ENCODE peak calls at places on chromosome 3, in five cellular contexts. One of them, this sample, is unnamed.

GRCh38 chr3:58793938-58794337 is 127.4 kb upstream of the FAM3D start:
- DNase-seq in cardiac fibroblast: no peak
- DNase-seq in hepatocyte: no peak
- DNase-seq in tibial artery: no peak
- DNase-seq in CD8-positive, alpha-beta memory T cell: no peak
- DNase-seq in this sample: no peak

GRCh38 chr3:174342941-174343431 is 516.1 kb upstream of the NAALADL2 start:
- DNase-seq in tibial artery: no peak
- DNase-seq in cardiac fibroblast: peak
- DNase-seq in hepatocyte: no peak
- DNase-seq in CD8-positive, alpha-beta memory T cell: no peak
- DNase-seq in this sample: no peak

GRCh38 chr3:149901770-149902169 is 68.9 kb downstream of the PFN2 start:
- DNase-seq in CD8-positive, alpha-beta memory T cell: no peak
- DNase-seq in hepatocyte: no peak
- DNase-seq in tibial artery: no peak
- DNase-seq in cardiac fibroblast: no peak
- DNase-seq in this sample: no peak

GRCh38 chr3:190229632-190230424 is 92.4 kb downstream of the CLDN1 start:
- DNase-seq in CD8-positive, alpha-beta memory T cell: no peak
- DNase-seq in cardiac fibroblast: no peak
- DNase-seq in tibial artery: no peak
- DNase-seq in hepatocyte: no peak
- DNase-seq in this sample: no peak

GRCh38 chr3:52451237-52452083 is 2.4 kb downstream of the TNNC1 start:
- DNase-seq in CD8-positive, alpha-beta memory T cell: no peak
- DNase-seq in hepatocyte: no peak
- DNase-seq in tibial artery: no peak
- DNase-seq in cardiac fibroblast: no peak
- DNase-seq in this sample: no peak

GRCh38 chr3:72487946-72488735 is 360.1 kb downstream of the SHQ1 start:
- DNase-seq in tibial artery: no peak
- DNase-seq in CD8-positive, alpha-beta memory T cell: no peak
- DNase-seq in hepatocyte: no peak
- DNase-seq in cardiac fibroblast: peak
- DNase-seq in this sample: no peak

GRCh38 chr3:73470851-73471250 is 153.9 kb downstream of the PDZRN3 start:
- DNase-seq in hepatocyte: no peak
- DNase-seq in cardiac fibroblast: no peak
- DNase-seq in tibial artery: no peak
- DNase-seq in CD8-positive, alpha-beta memory T cell: no peak
- DNase-seq in this sample: no peak

GRCh38 chr3:189664311-189664710 is 33.1 kb downstream of the TP63 start:
- DNase-seq in cardiac fibroblast: peak
- DNase-seq in tibial artery: no peak
- DNase-seq in CD8-positive, alpha-beta memory T cell: no peak
- DNase-seq in hepatocyte: peak
- DNase-seq in this sample: no peak

GRCh38 chr3:49785565-49786356 is 581 bp downstream of the IP6K1 start:
- DNase-seq in tibial artery: no peak
- DNase-seq in hepatocyte: peak
- DNase-seq in cardiac fibroblast: peak
- DNase-seq in CD8-positive, alpha-beta memory T cell: peak
- DNase-seq in this sample: no peak

GRCh38 chr3:142209655-142210054 is 15.7 kb downstream of the GK5 start:
- DNase-seq in hepatocyte: peak
- DNase-seq in tibial artery: peak
- DNase-seq in CD8-positive, alpha-beta memory T cell: no peak
- DNase-seq in cardiac fibroblast: peak
- DNase-seq in this sample: no peak

GRCh38 chr3:35183915-35184675 is 455.2 kb upstream of the ARPP21 start:
- DNase-seq in CD8-positive, alpha-beta memory T cell: no peak
- DNase-seq in cardiac fibroblast: peak
- DNase-seq in tibial artery: no peak
- DNase-seq in hepatocyte: no peak
- DNase-seq in this sample: no peak

GRCh38 chr3:14425574-14426304 is 23.3 kb downstream of the SLC6A6 start:
- DNase-seq in CD8-positive, alpha-beta memory T cell: peak
- DNase-seq in cardiac fibroblast: no peak
- DNase-seq in tibial artery: no peak
- DNase-seq in hepatocyte: no peak
- DNase-seq in this sample: no peak

GRCh38 chr3:113441051-113441770 is at the start of gene CFAP44:
- DNase-seq in hepatocyte: peak
- DNase-seq in cardiac fibroblast: peak
- DNase-seq in tibial artery: peak
- DNase-seq in CD8-positive, alpha-beta memory T cell: peak
- DNase-seq in this sample: no peak

GRCh38 chr3:127088511-127089430 is 104.2 kb upstream of the PRR23E start:
- DNase-seq in hepatocyte: no peak
- DNase-seq in cardiac fibroblast: no peak
- DNase-seq in tibial artery: no peak
- DNase-seq in CD8-positive, alpha-beta memory T cell: no peak
- DNase-seq in this sample: no peak

GRCh38 chr3:58021072-58021959 is 13.1 kb downstream of the FLNB start:
- DNase-seq in cardiac fibroblast: no peak
- DNase-seq in tibial artery: no peak
- DNase-seq in hepatocyte: no peak
- DNase-seq in CD8-positive, alpha-beta memory T cell: no peak
- DNase-seq in this sample: no peak

GRCh38 chr3:8490079-8490552 is 11.5 kb upstream of the LMCD1 start:
- DNase-seq in cardiac fibroblast: peak
- DNase-seq in CD8-positive, alpha-beta memory T cell: no peak
- DNase-seq in tibial artery: no peak
- DNase-seq in hepatocyte: peak
- DNase-seq in this sample: no peak

GRCh38 chr3:58824777-58825176 is 158.2 kb upstream of the FAM3D start:
- DNase-seq in hepatocyte: no peak
- DNase-seq in cardiac fibroblast: no peak
- DNase-seq in CD8-positive, alpha-beta memory T cell: no peak
- DNase-seq in tibial artery: no peak
- DNase-seq in this sample: no peak

GRCh38 chr3:3160826-3161225 is 18.7 kb downstream of the CRBN start:
- DNase-seq in CD8-positive, alpha-beta memory T cell: no peak
- DNase-seq in hepatocyte: no peak
- DNase-seq in tibial artery: no peak
- DNase-seq in cardiac fibroblast: no peak
- DNase-seq in this sample: no peak

GRCh38 chr3:141066593-141066860 is 15.4 kb downstream of the SPSB4 start:
- DNase-seq in cardiac fibroblast: no peak
- DNase-seq in CD8-positive, alpha-beta memory T cell: no peak
- DNase-seq in tibial artery: no peak
- DNase-seq in hepatocyte: no peak
- DNase-seq in this sample: no peak

GRCh38 chr3:186277268-186277909 is 84.6 kb downstream of the DGKG start:
- DNase-seq in hepatocyte: peak
- DNase-seq in CD8-positive, alpha-beta memory T cell: no peak
- DNase-seq in tibial artery: no peak
- DNase-seq in cardiac fibroblast: peak
- DNase-seq in this sample: no peak

GRCh38 chr3:124886168-124887051 is 755 bp downstream of the ITGB5 start:
- DNase-seq in tibial artery: peak
- DNase-seq in cardiac fibroblast: peak
- DNase-seq in hepatocyte: peak
- DNase-seq in CD8-positive, alpha-beta memory T cell: peak
- DNase-seq in this sample: no peak

GRCh38 chr3:107999215-107999775 is 91.5 kb downstream of the CD47 start:
- DNase-seq in tibial artery: no peak
- DNase-seq in hepatocyte: no peak
- DNase-seq in cardiac fibroblast: no peak
- DNase-seq in CD8-positive, alpha-beta memory T cell: no peak
- DNase-seq in this sample: no peak

GRCh38 chr3:195240939-195241338 is 30.0 kb downstream of the XXYLT1 start:
- DNase-seq in cardiac fibroblast: no peak
- DNase-seq in hepatocyte: no peak
- DNase-seq in tibial artery: peak
- DNase-seq in CD8-positive, alpha-beta memory T cell: no peak
- DNase-seq in this sample: no peak

GRCh38 chr3:81743096-81744025 is 18.1 kb downstream of the GBE1 start:
- DNase-seq in cardiac fibroblast: peak
- DNase-seq in tibial artery: no peak
- DNase-seq in hepatocyte: peak
- DNase-seq in CD8-positive, alpha-beta memory T cell: no peak
- DNase-seq in this sample: no peak

GRCh38 chr3:4580346-4581019 is 87.3 kb downstream of the ITPR1 start:
- DNase-seq in cardiac fibroblast: no peak
- DNase-seq in tibial artery: no peak
- DNase-seq in hepatocyte: no peak
- DNase-seq in CD8-positive, alpha-beta memory T cell: no peak
- DNase-seq in this sample: no peak

GRCh38 chr3:14436954-14437281 is 34.5 kb downstream of the SLC6A6 start:
- DNase-seq in cardiac fibroblast: no peak
- DNase-seq in hepatocyte: no peak
- DNase-seq in CD8-positive, alpha-beta memory T cell: no peak
- DNase-seq in tibial artery: no peak
- DNase-seq in this sample: no peak

GRCh38 chr3:72274511-72275295 is 489.8 kb upstream of the PROK2 start:
- DNase-seq in cardiac fibroblast: peak
- DNase-seq in tibial artery: peak
- DNase-seq in hepatocyte: peak
- DNase-seq in CD8-positive, alpha-beta memory T cell: no peak
- DNase-seq in this sample: no peak

GRCh38 chr3:196981657-196982056 is 13.0 kb upstream of the PIGZ start:
- DNase-seq in CD8-positive, alpha-beta memory T cell: no peak
- DNase-seq in tibial artery: no peak
- DNase-seq in cardiac fibroblast: no peak
- DNase-seq in hepatocyte: no peak
- DNase-seq in this sample: no peak

GRCh38 chr3:196985954-196986885 is 17.6 kb upstream of the PIGZ start:
- DNase-seq in tibial artery: no peak
- DNase-seq in CD8-positive, alpha-beta memory T cell: no peak
- DNase-seq in hepatocyte: no peak
- DNase-seq in cardiac fibroblast: no peak
- DNase-seq in this sample: no peak

GRCh38 chr3:196985298-196985697 is 16.7 kb upstream of the PIGZ start:
- DNase-seq in cardiac fibroblast: no peak
- DNase-seq in tibial artery: peak
- DNase-seq in CD8-positive, alpha-beta memory T cell: no peak
- DNase-seq in hepatocyte: peak
- DNase-seq in this sample: no peak

GRCh38 chr3:196979545-196979944 is 10.9 kb upstream of the PIGZ start:
- DNase-seq in CD8-positive, alpha-beta memory T cell: no peak
- DNase-seq in tibial artery: no peak
- DNase-seq in cardiac fibroblast: peak
- DNase-seq in hepatocyte: peak
- DNase-seq in this sample: no peak

GRCh38 chr3:196983186-196983585 is 14.6 kb upstream of the PIGZ start:
- DNase-seq in hepatocyte: no peak
- DNase-seq in CD8-positive, alpha-beta memory T cell: no peak
- DNase-seq in tibial artery: no peak
- DNase-seq in cardiac fibroblast: no peak
- DNase-seq in this sample: no peak
- H3K4me3 ChIP-seq in hepatocyte: no peak
- H3K4me3 ChIP-seq in CD8-positive, alpha-beta memory T cell: no peak
- H3K4me3 ChIP-seq in tibial artery: no peak
- H3K4me3 ChIP-seq in cardiac fibroblast: no peak
- H3K4me3 ChIP-seq in this sample: no peak

GRCh38 chr3:188266581-188267274 is 112.8 kb downstream of the LPP start:
- DNase-seq in tibial artery: peak
- DNase-seq in CD8-positive, alpha-beta memory T cell: no peak
- DNase-seq in hepatocyte: peak
- DNase-seq in cardiac fibroblast: peak
- DNase-seq in this sample: no peak
- H3K4me3 ChIP-seq in tibial artery: peak
- H3K4me3 ChIP-seq in CD8-positive, alpha-beta memory T cell: no peak
- H3K4me3 ChIP-seq in hepatocyte: no peak
- H3K4me3 ChIP-seq in cardiac fibroblast: peak
- H3K4me3 ChIP-seq in this sample: no peak

DNA sequence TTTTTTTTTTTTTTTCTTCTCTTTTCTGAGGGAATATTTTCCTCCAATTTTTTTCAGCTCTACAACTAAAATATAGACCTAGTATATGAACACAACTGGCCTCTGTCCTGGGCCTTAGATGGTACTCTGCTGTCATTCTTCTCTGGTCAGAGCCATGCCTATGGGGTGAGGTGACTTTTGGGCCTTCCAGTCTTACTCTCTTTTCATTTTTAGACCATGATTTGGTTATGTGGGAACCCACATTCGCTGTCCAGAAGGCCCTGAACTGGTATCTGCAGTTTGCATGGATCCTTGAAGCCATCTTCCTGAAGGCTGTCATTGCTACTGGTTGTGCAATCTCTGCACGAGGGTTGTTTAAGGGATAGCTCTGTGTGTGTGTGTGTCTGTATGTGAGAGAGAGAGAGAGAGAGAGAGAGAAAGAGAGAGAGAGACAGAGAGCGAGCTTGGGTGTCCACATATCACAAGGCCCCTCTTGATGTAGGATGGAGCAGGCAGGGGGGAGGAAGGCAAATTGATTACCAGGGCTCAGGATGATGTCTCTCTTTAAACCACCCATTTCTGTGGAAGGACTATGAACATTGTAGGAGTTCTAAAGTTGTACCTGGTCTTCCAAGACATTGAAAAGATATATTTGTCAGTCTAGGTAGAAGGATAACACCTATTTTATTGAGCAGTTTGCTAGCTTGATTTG is 6.9 kb downstream of the TGFBR2 start:
- DNase-seq in cardiac fibroblast: no peak
- DNase-seq in CD8-positive, alpha-beta memory T cell: no peak
- DNase-seq in hepatocyte: no peak
- DNase-seq in tibial artery: no peak
- DNase-seq in this sample: no peak
- H3K4me3 ChIP-seq in cardiac fibroblast: no peak
- H3K4me3 ChIP-seq in CD8-positive, alpha-beta memory T cell: peak
- H3K4me3 ChIP-seq in hepatocyte: no peak
- H3K4me3 ChIP-seq in tibial artery: no peak
- H3K4me3 ChIP-seq in this sample: no peak

DNA sequence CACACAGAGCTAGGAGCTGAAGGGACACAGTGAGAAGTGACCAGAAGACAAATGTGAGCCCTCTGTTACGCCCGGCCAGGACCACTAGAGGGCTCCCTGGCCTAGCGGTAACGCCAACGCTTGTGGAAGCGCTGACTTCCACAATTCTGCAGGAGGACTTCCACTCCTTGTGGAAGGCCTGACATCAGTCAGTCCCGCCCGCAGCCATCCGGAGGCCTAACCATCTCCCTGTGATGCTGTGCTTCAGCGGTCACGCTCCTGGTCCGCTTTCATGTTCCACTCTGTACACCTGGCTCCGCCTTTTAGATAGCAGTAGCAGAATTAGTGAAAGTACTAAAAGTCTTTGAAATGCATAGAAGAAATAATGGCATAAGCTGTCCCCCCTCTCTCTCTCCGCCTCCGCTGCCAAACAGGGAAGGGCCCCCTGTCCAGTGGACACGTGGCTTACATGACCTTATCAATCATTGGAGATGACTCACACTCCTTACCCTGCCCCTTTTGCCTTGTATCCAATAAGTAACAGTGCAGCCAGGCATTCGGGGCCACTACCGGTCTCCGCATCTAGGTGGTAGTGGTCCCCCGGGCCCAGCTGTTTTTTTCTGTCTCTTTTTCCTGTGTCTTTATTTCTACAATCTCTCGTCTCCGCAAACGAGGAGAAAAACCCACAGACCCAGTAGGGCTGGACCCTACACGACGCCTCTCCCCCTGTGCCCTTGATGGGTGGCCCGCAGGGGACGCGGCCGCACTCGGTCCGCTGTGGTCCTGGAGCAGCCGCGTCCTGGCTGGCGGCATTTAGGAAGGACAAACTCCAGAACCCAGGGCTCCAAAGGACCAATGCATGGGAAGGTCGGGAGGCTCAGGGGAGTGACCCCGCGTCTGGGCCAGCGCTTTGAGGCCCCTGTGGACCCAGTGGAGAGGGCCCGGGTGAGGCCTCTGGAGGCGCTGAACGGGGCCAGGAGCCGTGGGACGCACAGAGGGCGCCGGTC is 27.0 kb upstream of the RPL32 start:
- DNase-seq in tibial artery: peak
- DNase-seq in hepatocyte: peak
- DNase-seq in CD8-positive, alpha-beta memory T cell: peak
- DNase-seq in cardiac fibroblast: peak
- DNase-seq in this sample: peak
- H3K4me3 ChIP-seq in tibial artery: no peak
- H3K4me3 ChIP-seq in hepatocyte: no peak
- H3K4me3 ChIP-seq in CD8-positive, alpha-beta memory T cell: peak
- H3K4me3 ChIP-seq in cardiac fibroblast: peak
- H3K4me3 ChIP-seq in this sample: no peak